ENCODE peak calls at places on chromosome 15, in ten cellular contexts. H, P, J, E, X, C, V, R, D and Q are unnamed samples. For H3K4me1, the result is how much of the 10 kb centered on the place peaks cover.

GRCh38 chr15:101128696-101129095 is 123.2 kb downstream of the CHSY1 start:
- DNase-seq in E (no peak), J (no peak), X (no peak), P (no peak), H (no peak), V (no peak), C (no peak), D (no peak), R (no peak), Q (no peak)

GRCh38 chr15:60993008-60993407 is 236.1 kb downstream of the RORA start:
- DNase-seq in H (no peak), P (no peak), D (no peak), V (no peak), X (no peak), C (no peak), J (no peak), E (no peak), R (no peak), Q (no peak)

GRCh38 chr15:62672268-62672667 is 370.3 kb upstream of the TPM1 start:
- DNase-seq in J (no peak), X (no peak), R (no peak), E (no peak), P (no peak), D (no peak), H (no peak), C (no peak), V (no peak), Q (no peak)

GRCh38 chr15:37034392-37034791 is 66.0 kb downstream of the MEIS2 start:
- DNase-seq in R (no peak), C (no peak), X (no peak), H (no peak), V (no peak), P (no peak), E (no peak), D (no peak), J (no peak), Q (no peak)

GRCh38 chr15:101070502-101071273 is 151.5 kb downstream of the LRRK1 start:
- DNase-seq in R (no peak), V (no peak), H (no peak), P (no peak), J (no peak), C (peak), D (no peak), X (no peak), E (peak), Q (no peak)

GRCh38 chr15:53862371-53862770 is 102.9 kb upstream of the WDR72 start:
- DNase-seq in P (no peak), C (no peak), E (no peak), X (no peak), H (no peak), D (no peak), V (no peak), R (no peak), J (no peak), Q (no peak)

GRCh38 chr15:101258238-101259144 is 6.6 kb upstream of the CHSY1 start:
- DNase-seq in P (peak), H (peak), R (no peak), V (no peak), D (peak), J (peak), C (peak), E (peak), X (peak), Q (peak)

GRCh38 chr15:62326460-62327011 is 161.5 kb upstream of the C2CD4B start:
- DNase-seq in C (no peak), E (no peak), D (peak), J (no peak), X (no peak), R (no peak), V (no peak), H (no peak), P (no peak), Q (no peak)

GRCh38 chr15:100112636-100113305 is 229.0 kb downstream of the ADAMTS17 start:
- DNase-seq in D (no peak), H (no peak), E (no peak), P (no peak), X (no peak), R (no peak), C (no peak), V (no peak), J (no peak), Q (no peak)

GRCh38 chr15:98292442-98293240 is 332.1 kb downstream of the ARRDC4 start:
- DNase-seq in E (peak), R (peak), D (peak), C (peak), X (peak), V (peak), P (no peak), H (peak), J (no peak), Q (no peak)

GRCh38 chr15:32029862-32030781 is at the start of gene CHRNA7:
- DNase-seq in H (peak), P (peak), D (peak), J (peak), C (peak), X (peak), R (peak), E (no peak), V (peak), Q (no peak)

GRCh38 chr15:42825599-42825998 is 88.7 kb upstream of the CDAN1 start:
- DNase-seq in V (no peak), J (no peak), R (no peak), E (no peak), C (no peak), D (no peak), P (no peak), H (no peak), X (no peak), Q (no peak)

GRCh38 chr15:89912145-89912673 is 543 bp downstream of the ARPIN start:
- DNase-seq in R (peak), D (peak), H (no peak), E (no peak), X (peak), P (peak), V (peak), J (peak), C (no peak), Q (no peak)

GRCh38 chr15:101056366-101057334 is 137.5 kb downstream of the LRRK1 start:
- DNase-seq in E (no peak), V (no peak), C (peak), R (no peak), D (no peak), H (no peak), J (no peak), P (no peak), X (no peak), Q (no peak)

GRCh38 chr15:86349565-86349964 is 269.9 kb downstream of the AGBL1 start:
- DNase-seq in H (no peak), X (no peak), E (no peak), J (no peak), C (no peak), V (no peak), P (no peak), D (no peak), R (no peak), Q (no peak)

GRCh38 chr15:93895976-93896770 is 335.2 kb upstream of the MCTP2 start:
- DNase-seq in D (no peak), H (no peak), C (no peak), E (no peak), R (no peak), X (no peak), P (no peak), V (no peak), J (no peak), Q (no peak)

GRCh38 chr15:57031082-57031481 is 112.6 kb downstream of the TCF12 start:
- DNase-seq in E (no peak), J (no peak), P (no peak), D (no peak), X (no peak), H (no peak), R (no peak), C (no peak), V (no peak), Q (no peak)

GRCh38 chr15:65020419-65020818 is 9.0 kb downstream of the MTFMT start:
- DNase-seq in D (no peak), E (no peak), X (no peak), R (no peak), H (peak), J (no peak), P (no peak), V (no peak), C (no peak), Q (no peak)

GRCh38 chr15:71598741-71599140 is 211.6 kb upstream of the NR2E3 start:
- DNase-seq in J (no peak), H (no peak), X (no peak), V (no peak), P (no peak), D (no peak), R (no peak), C (no peak), E (no peak), Q (no peak)

GRCh38 chr15:60975203-60975602 is 253.9 kb downstream of the RORA start:
- DNase-seq in C (no peak), P (no peak), E (no peak), D (no peak), X (no peak), J (no peak), H (no peak), R (no peak), V (no peak), Q (no peak)

GRCh38 chr15:76340802-76341365 is 4.3 kb downstream of the ISL2 start:
- DNase-seq in H (no peak), D (no peak), R (peak), E (no peak), X (peak), V (peak), J (peak), C (no peak), P (peak), Q (peak)

GRCh38 chr15:66252411-66253295 is 897 bp downstream of the MEGF11 start:
- DNase-seq in C (peak), P (peak), X (peak), R (peak), H (peak), J (peak), D (peak), E (peak), V (peak), Q (peak)

GRCh38 chr15:80580107-80580506 is 115.0 kb upstream of the ABHD17C start:
- DNase-seq in V (peak), E (no peak), R (no peak), P (no peak), H (no peak), X (no peak), D (peak), C (no peak), J (peak), Q (no peak)

GRCh38 chr15:28942046-28942445 is 56.3 kb downstream of the APBA2 start:
- DNase-seq in E (peak), C (no peak), D (no peak), V (peak), R (no peak), J (peak), H (no peak), P (no peak), X (no peak), Q (peak)

GRCh38 chr15:90419738-90420487 is 31.9 kb downstream of the IQGAP1 start:
- DNase-seq in J (no peak), H (no peak), D (peak), V (no peak), R (no peak), P (no peak), E (no peak), C (no peak), X (no peak), Q (no peak)

GRCh38 chr15:60572462-60573214 is 93.7 kb upstream of the ICE2 start:
- DNase-seq in V (no peak), R (no peak), J (no peak), D (no peak), P (no peak), X (no peak), C (no peak), H (no peak), E (no peak), Q (no peak)

GRCh38 chr15:99310745-99311144 is 59.5 kb downstream of the LRRC28 start:
- DNase-seq in X (no peak), E (no peak), P (no peak), J (no peak), H (no peak), R (no peak), C (no peak), V (no peak), D (no peak), Q (no peak)

GRCh38 chr15:44096596-44096995 is 98.5 kb downstream of the FRMD5 start:
- DNase-seq in P (no peak), C (peak), H (no peak), X (no peak), D (no peak), J (no peak), E (no peak), R (no peak), V (no peak), Q (no peak)

GRCh38 chr15:85479071-85479647 is 98.8 kb downstream of the AKAP13 start:
- DNase-seq in E (no peak), C (no peak), R (no peak), J (no peak), V (no peak), H (no peak), D (no peak), P (no peak), X (no peak), Q (no peak)

GRCh38 chr15:28725556-28725955 is 13.3 kb upstream of the GOLGA8M start:
- DNase-seq in V (no peak), R (no peak), H (no peak), X (no peak), E (no peak), C (no peak), P (no peak), D (no peak), J (no peak), Q (no peak)

GRCh38 chr15:91561371-91562100 is 292.0 kb upstream of the SLCO3A1 start:
- DNase-seq in C (no peak), D (peak), V (no peak), X (peak), E (no peak), P (no peak), J (no peak), H (no peak), R (peak), Q (no peak)

GRCh38 chr15:65980824-65981456 is 111.6 kb downstream of the RAB11A start:
- DNase-seq in D (peak), R (peak), V (peak), H (peak), J (peak), P (peak), E (peak), C (peak), X (peak), Q (no peak)

GRCh38 chr15:87293016-87293415 is 963.5 kb downstream of the NTRK3 start:
- DNase-seq in V (no peak), H (no peak), P (no peak), E (no peak), J (no peak), D (no peak), X (no peak), R (no peak), C (no peak), Q (no peak)

GRCh38 chr15:65937476-65937875 is 68.2 kb downstream of the RAB11A start:
- DNase-seq in H (peak), X (no peak), D (no peak), J (no peak), C (no peak), R (no peak), E (no peak), P (no peak), V (no peak), Q (no peak)

GRCh38 chr15:52228928-52229327 is 37.7 kb upstream of the GNB5 start:
- DNase-seq in D (peak), X (peak), J (peak), H (peak), P (peak), E (no peak), V (peak), C (peak), R (no peak), Q (no peak)

DNA sequence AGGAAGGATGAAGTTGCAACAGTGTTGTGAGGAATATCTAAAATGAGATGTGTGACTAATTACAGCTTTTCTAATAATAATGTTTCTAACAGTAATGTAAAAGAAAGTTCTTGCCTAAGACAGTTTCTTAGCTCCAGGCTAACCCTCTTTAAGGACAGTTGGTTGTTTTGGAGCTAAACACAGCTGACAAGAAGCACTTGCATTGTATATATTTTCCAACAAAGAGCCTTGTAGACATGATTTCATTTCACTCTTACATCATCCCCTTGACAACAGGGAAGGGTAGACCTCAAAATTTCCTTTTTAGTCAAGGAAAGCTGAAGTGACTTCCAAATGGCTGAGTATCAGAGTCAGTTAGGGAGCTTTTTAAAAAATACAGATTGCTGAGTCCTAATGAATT is 4.0 kb downstream of the ARID3B start:
- DNase-seq in X (no peak), H (no peak), R (no peak), C (no peak), V (no peak), E (no peak), J (no peak), P (no peak), D (no peak), Q (no peak)
- H3K4me1 ChIP-seq in X (under half), H (under half), R (under half), C (under half), V (under half), E (half or more), J (under half), P (under half), D (under half), Q (half or more)

DNA sequence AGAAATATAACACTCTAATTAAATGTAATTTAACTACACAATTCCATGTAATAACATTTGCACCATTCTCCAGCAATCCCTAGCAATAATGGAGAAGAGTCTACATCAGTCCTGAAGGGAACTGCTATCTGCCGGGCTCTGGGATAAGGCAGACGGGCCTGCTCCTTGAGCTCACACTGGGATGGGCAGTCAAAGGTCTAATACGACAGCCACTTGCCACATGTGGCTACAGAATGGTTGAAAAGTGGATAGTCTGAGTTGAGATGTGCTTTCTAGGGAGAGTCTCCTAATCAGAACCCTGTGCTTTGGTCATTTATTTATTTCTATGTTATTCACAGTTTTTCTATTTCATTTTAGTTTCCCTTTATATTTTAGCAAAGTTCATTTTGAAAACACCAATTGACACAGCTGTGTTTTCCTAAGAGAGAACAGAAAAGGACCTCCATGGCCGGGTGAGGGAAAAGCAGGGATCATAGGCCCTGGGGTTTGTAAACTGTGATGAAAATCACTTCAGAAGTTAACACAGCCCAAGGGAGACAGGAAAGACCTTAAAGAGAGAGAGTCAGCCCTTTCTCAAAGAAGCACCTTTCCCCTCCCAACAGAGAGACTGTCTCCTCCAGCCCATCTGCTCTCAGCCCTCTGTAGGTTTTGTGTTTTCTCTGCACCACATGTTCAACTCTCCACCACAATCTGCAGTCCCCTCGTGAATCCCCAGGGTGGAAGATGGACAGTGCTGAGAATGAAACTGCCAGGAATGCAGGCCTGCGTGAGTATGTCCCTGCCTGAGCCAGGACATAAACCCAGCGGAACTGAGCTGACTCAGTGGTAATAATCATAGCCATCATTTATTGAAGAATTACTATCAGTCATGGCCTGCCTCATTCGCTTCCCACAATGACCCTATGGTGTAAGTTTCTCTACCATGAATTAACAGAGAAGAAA is 11.6 kb downstream of the FSIP1 start:
- DNase-seq in C (no peak), P (no peak), X (no peak), R (no peak), J (no peak), D (no peak), H (no peak), V (no peak), E (no peak), Q (no peak)
- TF ChIP-seq CTCF in C (no peak), P (no peak), X (no peak), R (no peak), J (no peak), D (no peak), H (no peak), V (no peak), E (no peak), Q (no peak)

DNA sequence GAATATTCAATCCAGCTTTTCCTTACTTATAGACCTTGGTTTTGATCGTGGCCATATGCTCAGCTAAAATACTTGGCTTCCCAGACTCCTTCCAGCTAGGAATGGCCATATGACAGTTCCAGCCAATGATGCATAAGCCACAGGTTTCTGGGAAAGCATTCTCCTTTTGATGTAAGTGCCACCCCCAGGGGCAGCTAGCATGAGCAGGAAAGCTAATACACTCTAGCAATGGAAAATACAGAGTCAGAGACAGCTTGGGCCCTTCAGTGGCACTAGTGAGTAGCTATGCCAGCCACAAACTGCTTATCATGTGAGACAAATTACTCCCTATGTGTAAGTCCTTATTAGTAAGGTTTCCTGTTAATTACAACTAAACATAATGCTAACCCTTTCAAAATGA is 26.7 kb downstream of the TBC1D2B start:
- DNase-seq in J (no peak), D (no peak), P (no peak), H (no peak), E (no peak), C (no peak), V (no peak), X (no peak), R (no peak), Q (no peak)
- H3K27ac ChIP-seq in J (peak), D (no peak), P (no peak), H (no peak), E (peak), C (no peak), V (no peak), X (no peak), R (no peak), Q (peak)

GRCh38 chr15:88648357-88649214 is 9.8 kb downstream of the ISG20 start:
- DNase-seq in J (peak), D (no peak), E (no peak), R (no peak), X (no peak), P (peak), C (no peak), V (no peak), H (no peak), Q (no peak)
- H3K4me1 ChIP-seq in J (under half), D (under half), E (under half), R (under half), X (under half), P (under half), C (under half), V (under half), H (under half), Q (half or more)